ENCODE peak calls at places on chromosome X, in seven cellular contexts. O, E, N, V, Q, M and X are unnamed samples.

GRCh38 chrX:119288890-119289393 is 52.9 kb downstream of the PGRMC1 start:
- DNase-seq in O (no peak), E (no peak), N (no peak), V (no peak), Q (peak; percentile 10), M (no peak), X (no peak)

GRCh38 chrX:118631586-118631985 is 95.8 kb upstream of the IL13RA1 start:
- DNase-seq in O (peak; percentile 42), E (no peak), N (no peak), V (no peak), Q (peak; percentile 85), M (no peak), X (peak; percentile 3)

GRCh38 chrX:74420194-74421035 is 878 bp upstream of the SLC16A2 start:
- DNase-seq in O (peak; percentile 27), E (peak; percentile 22), N (peak; percentile 82), V (peak; percentile 11), Q (peak; percentile 21), M (peak; percentile 33), X (peak; percentile 20)

GRCh38 chrX:54357414-54358377 is at the start of gene WNK3:
- DNase-seq in O (peak; percentile 58), E (peak; percentile 46), N (peak; percentile 81), V (peak; percentile 67), Q (no peak), M (peak; percentile 39), X (peak; percentile 25)

GRCh38 chrX:41085105-41085882 is at the start of gene USP9X:
- DNase-seq in O (peak; percentile 95), E (peak; percentile 86), N (peak; percentile 98), V (peak; percentile 79), Q (peak; percentile 90), M (peak; percentile 50), X (peak; percentile 87)

GRCh38 chrX:108664701-108665100 is 71.7 kb downstream of the IRS4 start:
- DNase-seq in O (no peak), E (no peak), N (no peak), V (no peak), Q (no peak), M (no peak), X (no peak)

GRCh38 chrX:9520211-9520590 is 55.3 kb downstream of the TBL1X start:
- DNase-seq in O (no peak), E (no peak), N (no peak), V (no peak), Q (no peak), M (no peak), X (no peak)

GRCh38 chrX:84634201-84634782 is 132.0 kb upstream of the HDX start:
- DNase-seq in O (no peak), E (no peak), N (no peak), V (no peak), Q (no peak), M (no peak), X (no peak)

GRCh38 chrX:43467608-43468234 is 188.4 kb upstream of the MAOA start:
- DNase-seq in O (peak; percentile 5), E (no peak), N (peak; percentile 59), V (no peak), Q (no peak), M (no peak), X (no peak)

GRCh38 chrX:133921764-133922389 is 63.5 kb downstream of the GPC3 start:
- DNase-seq in O (peak; percentile 31), E (peak; percentile 45), N (no peak), V (peak; percentile 17), Q (peak; percentile 30), M (peak; percentile 18), X (peak; percentile 11)

GRCh38 chrX:38987135-38987780 is 186.0 kb downstream of the MID1IP1 start:
- DNase-seq in O (no peak), E (no peak), N (no peak), V (no peak), Q (peak; percentile 64), M (no peak), X (no peak)

GRCh38 chrX:123738378-123738955 is 5.6 kb upstream of the THOC2 start:
- DNase-seq in O (no peak), E (no peak), N (no peak), V (no peak), Q (no peak), M (no peak), X (no peak)

GRCh38 chrX:418927-419729 is 32.4 kb upstream of the PPP2R3B start:
- DNase-seq in O (no peak), E (no peak), N (no peak), V (no peak), Q (no peak), M (no peak), X (no peak)

GRCh38 chrX:24647257-24648058 is at the start of gene PCYT1B:
- DNase-seq in O (peak; percentile 34), E (peak; percentile 78), N (peak; percentile 82), V (peak; percentile 60), Q (peak; percentile 85), M (peak; percentile 55), X (peak; percentile 7)

DNA sequence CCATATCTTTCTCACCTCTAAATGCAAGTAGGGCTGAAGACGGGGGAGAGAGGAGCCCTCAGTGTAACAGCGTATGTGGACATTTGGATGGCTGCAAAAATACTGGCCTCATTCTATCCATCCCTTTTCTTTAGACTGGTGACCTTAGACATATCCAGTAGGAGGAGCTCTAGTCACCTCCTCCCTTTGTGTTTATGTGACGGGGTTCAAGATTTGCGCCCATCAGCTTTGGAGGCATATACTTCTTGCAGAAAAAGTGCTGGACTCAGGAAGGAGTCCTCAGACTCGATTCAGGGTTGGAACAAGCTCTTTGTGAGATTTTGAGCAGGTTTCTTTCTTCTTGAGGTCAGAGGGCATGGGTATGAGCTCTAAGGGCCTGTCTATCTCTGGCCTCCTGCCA is 86.2 kb downstream of the MAMLD1 start:
- DNase-seq in O (no peak), E (no peak), N (no peak), V (no peak), Q (peak; percentile 25), M (no peak), X (peak; percentile 6)
- TF ChIP-seq CTCF in O (no peak), E (no peak), N (no peak), V (no peak), Q (peak; percentile 18), M (peak; percentile 2), X (no peak)

DNA sequence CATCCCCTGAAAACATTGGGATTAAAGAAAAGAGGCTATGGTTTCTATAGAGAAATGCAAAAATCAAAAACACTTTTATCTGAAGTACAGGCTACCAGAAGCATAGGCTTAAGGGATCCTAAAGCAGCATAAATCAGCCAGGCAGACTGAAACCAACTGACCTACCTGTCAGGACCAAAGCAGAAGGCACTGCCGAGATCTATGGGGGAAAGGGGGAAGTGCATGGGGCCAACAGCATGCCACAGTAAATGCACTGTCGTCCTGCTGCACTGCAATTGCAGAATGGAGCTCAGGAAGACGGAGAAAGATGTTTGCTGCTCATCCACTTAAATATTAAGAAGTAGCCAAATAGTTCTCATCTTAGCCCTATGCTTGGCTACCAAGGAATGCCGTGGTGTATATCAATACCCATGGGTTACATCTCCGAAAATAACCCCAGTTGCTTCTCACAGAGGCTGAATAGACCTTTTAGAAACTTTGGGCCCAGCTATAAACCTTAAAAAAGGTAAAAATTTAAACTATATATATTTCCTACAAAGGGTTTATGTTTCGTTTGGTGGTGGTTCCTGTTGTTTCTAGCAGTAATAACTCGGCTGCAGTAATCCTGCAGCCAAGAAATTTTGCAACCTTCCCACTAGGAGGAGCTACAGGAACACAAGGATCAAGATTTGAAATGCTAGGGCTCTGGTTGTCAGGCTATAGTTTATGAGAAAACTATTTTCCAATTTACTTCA is 312.2 kb upstream of the DIAPH2 start:
- DNase-seq in O (no peak), E (no peak), N (no peak), V (peak; percentile 22), Q (peak; percentile 67), M (peak; percentile 36), X (peak; percentile 4)
- TF ChIP-seq CTCF in O (no peak), E (no peak), N (no peak), V (peak; percentile 71), Q (peak; percentile 60), M (peak; percentile 50), X (peak; percentile 4)

DNA sequence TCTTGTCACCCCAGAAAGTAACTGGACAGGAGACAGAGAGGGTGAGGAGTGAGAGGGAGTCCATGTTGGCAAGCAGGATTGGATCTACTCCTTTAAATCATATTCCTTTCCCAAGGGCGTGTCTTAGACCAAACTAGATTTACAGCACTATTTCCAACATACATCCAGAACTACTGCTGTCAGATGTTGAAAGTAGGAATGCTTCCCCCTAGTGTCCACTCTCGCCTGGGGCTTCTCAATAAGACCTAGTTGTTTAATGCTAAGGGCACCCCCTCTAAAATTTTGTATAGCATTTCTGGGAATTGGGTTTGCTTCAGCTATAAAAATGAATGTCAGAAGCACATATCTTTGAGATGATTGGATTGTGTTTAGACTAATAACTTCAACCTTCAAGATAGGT is 13.3 kb downstream of the OFD1 start:
- DNase-seq in O (peak; percentile 48), E (peak; percentile 53), N (no peak), V (peak; percentile 39), Q (peak; percentile 67), M (peak; percentile 64), X (no peak)
- TF ChIP-seq CTCF in O (peak; percentile 18), E (no peak), N (peak; percentile 49), V (peak; percentile 75), Q (peak; percentile 43), M (peak; percentile 34), X (peak; percentile 23)

DNA sequence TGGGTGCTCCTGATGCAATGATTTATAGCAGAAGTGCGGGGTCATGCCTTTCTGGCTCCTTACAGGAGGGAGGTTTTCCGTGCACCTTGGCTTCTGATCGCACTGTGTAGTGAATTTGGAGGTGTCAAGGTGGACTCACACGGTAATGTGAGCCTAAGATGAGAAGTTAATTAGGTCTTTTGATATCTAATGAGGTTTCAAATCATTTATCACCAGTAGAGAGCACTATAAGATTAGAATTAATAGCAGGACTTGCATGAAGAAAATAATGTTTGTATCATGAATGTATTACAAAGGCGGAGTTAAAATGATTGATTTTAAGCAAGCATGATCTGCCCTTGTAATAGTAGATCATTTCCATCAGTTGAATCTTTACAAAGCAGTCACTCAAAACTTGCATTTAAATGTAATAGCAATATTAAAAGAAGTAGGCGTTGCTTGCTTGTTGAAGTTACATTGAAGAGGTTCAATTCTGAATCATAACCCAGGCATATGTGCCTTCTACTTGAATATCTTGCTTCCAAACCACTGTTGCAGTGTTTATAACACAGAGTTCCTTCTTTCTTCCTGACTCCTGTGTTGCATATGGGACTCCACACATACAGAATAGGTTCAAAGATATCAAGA is 152.1 kb downstream of the FMR1NB start:
- DNase-seq in O (peak; percentile 18), E (no peak), N (no peak), V (no peak), Q (peak; percentile 44), M (peak; percentile 26), X (no peak)
- TF ChIP-seq CTCF in O (peak; percentile 59), E (peak; percentile 21), N (no peak), V (no peak), Q (no peak), M (no peak), X (no peak)

GRCh38 chrX:69060631-69061408 is 104.4 kb downstream of the PJA1 start:
- DNase-seq in O (no peak), E (no peak), N (no peak), V (no peak), Q (peak; percentile 4), M (peak; percentile 26), X (peak; percentile 20)
- TF ChIP-seq CTCF in O (no peak), E (no peak), N (no peak), V (peak; percentile 60), Q (no peak), M (peak; percentile 43), X (no peak)